ENCODE peak calls at places on chromosome 21, in seven cellular contexts. K is keratinocyte, B is RWPE2, X is BE2C, I is OCI-LY7, O is esophagus squamous epithelium, A is ovary. T is an unnamed sample. For H3K4me1, the result is how much of the 10 kb centered on the place peaks cover.

GRCh38 chr21:25560151-25560783 is 47.0 kb downstream of the MRPL39 start:
- DNase-seq in I (no peak), K (no peak), O (no peak), B (no peak), A (no peak), X (no peak), T (no peak)

GRCh38 chr21:23016617-23017016 is 2018.4 kb downstream of the NCAM2 start:
- DNase-seq in B (no peak), O (no peak), K (no peak), X (peak), I (no peak), A (no peak), T (peak)

GRCh38 chr21:34550400-34550799 is 38.4 kb upstream of the KCNE1 start:
- DNase-seq in A (no peak), B (no peak), I (no peak), X (no peak), O (no peak), K (no peak), T (no peak)

GRCh38 chr21:40753756-40754155 is 93.2 kb downstream of the DSCAM start:
- DNase-seq in A (no peak), B (no peak), I (no peak), X (no peak), K (no peak), O (no peak), T (no peak)

GRCh38 chr21:30189763-30190162 is 23.2 kb upstream of the CLDN17 start:
- DNase-seq in O (no peak), B (no peak), X (no peak), I (no peak), K (no peak), A (no peak), T (no peak)

GRCh38 chr21:10521091-10521598 is at the start of gene TPTE:
- DNase-seq in B (no peak), A (no peak), O (no peak), K (no peak), X (peak), I (no peak), T (no peak)

GRCh38 chr21:20004353-20004752 is 993.9 kb upstream of the NCAM2 start:
- DNase-seq in A (no peak), O (no peak), K (no peak), I (no peak), B (no peak), X (no peak), T (no peak)

GRCh38 chr21:34202553-34203332 is 129.4 kb downstream of the MRPS6 start:
- DNase-seq in K (no peak), X (peak), A (no peak), O (no peak), B (no peak), I (no peak), T (no peak)

GRCh38 chr21:42332557-42332956 is 17.3 kb upstream of the TFF3 start:
- DNase-seq in I (no peak), X (no peak), A (no peak), B (no peak), K (no peak), O (no peak), T (no peak)

GRCh38 chr21:42056996-42057689 is 14.0 kb upstream of the UMODL1 start:
- DNase-seq in A (no peak), I (no peak), B (no peak), O (no peak), K (no peak), X (no peak), T (peak)

GRCh38 chr21:32844653-32845443 is 73.3 kb upstream of the PAXBP1 start:
- DNase-seq in X (no peak), A (no peak), K (no peak), I (no peak), O (no peak), B (no peak), T (no peak)

GRCh38 chr21:42799516-42799915 is 79.8 kb downstream of the WDR4 start:
- DNase-seq in I (no peak), K (peak), A (no peak), B (no peak), X (no peak), O (no peak), T (no peak)

GRCh38 chr21:28823464-28823863 is 169.2 kb downstream of the LTN1 start:
- DNase-seq in I (no peak), K (no peak), B (no peak), A (no peak), X (no peak), O (no peak), T (no peak)
- H3K4me1 ChIP-seq in I (under half), K (under half), B (under half), A (under half), X (under half), O (under half), T (under half)

GRCh38 chr21:36708512-36709029 is 9.7 kb downstream of the SIM2 start:
- DNase-seq in B (no peak), X (no peak), I (no peak), A (no peak), O (no peak), K (no peak), T (no peak)

GRCh38 chr21:36707763-36708511 is 9.0 kb downstream of the SIM2 start:
- DNase-seq in B (no peak), K (no peak), I (no peak), A (no peak), O (no peak), X (no peak), T (no peak)

GRCh38 chr21:36709868-36710728 is 11.2 kb downstream of the SIM2 start:
- DNase-seq in K (no peak), B (peak), A (no peak), X (no peak), I (no peak), O (no peak), T (no peak)

GRCh38 chr21:36710729-36711048 is 11.8 kb downstream of the SIM2 start:
- DNase-seq in I (peak), O (no peak), B (peak), A (no peak), X (no peak), K (no peak), T (no peak)

GRCh38 chr21:36709030-36709867 is 10.3 kb downstream of the SIM2 start:
- DNase-seq in K (no peak), I (no peak), B (peak), O (no peak), A (no peak), X (no peak), T (no peak)
- H3K4me3 ChIP-seq in K (no peak), I (no peak), B (peak), O (peak), A (no peak), X (no peak), T (no peak)

GRCh38 chr21:16568661-16569060 is 838.9 kb downstream of the USP25 start:
- DNase-seq in K (no peak), X (no peak), I (no peak), B (no peak), A (no peak), O (no peak), T (peak)

GRCh38 chr21:16563795-16564194 is 834.0 kb downstream of the USP25 start:
- DNase-seq in A (no peak), B (no peak), O (no peak), K (no peak), I (no peak), X (no peak), T (peak)

DNA sequence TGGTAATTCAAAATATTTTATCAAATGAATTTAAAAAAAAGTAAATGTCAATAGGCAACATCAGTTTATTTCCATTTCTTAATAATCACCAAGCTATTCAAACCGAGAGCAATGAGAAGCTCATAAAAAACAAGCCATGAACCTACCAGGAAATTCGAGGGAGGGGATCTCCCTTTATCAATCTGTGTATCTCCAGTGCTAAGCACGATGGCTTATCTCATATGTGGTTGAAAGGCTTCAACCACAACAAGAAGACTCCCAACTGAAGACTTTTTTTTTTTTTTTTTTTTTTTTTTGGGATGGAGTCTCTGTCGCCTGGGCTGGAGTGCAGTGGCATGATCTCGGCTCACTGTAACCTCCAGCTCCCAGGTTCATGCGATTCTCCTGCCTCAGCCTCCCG is 833.3 kb downstream of the USP25 start:
- DNase-seq in I (no peak), A (no peak), O (no peak), X (no peak), B (no peak), K (no peak), T (no peak)
- H3K4me1 ChIP-seq in I (under half), A (under half), O (under half), X (under half), B (under half), K (under half), T (under half)

DNA sequence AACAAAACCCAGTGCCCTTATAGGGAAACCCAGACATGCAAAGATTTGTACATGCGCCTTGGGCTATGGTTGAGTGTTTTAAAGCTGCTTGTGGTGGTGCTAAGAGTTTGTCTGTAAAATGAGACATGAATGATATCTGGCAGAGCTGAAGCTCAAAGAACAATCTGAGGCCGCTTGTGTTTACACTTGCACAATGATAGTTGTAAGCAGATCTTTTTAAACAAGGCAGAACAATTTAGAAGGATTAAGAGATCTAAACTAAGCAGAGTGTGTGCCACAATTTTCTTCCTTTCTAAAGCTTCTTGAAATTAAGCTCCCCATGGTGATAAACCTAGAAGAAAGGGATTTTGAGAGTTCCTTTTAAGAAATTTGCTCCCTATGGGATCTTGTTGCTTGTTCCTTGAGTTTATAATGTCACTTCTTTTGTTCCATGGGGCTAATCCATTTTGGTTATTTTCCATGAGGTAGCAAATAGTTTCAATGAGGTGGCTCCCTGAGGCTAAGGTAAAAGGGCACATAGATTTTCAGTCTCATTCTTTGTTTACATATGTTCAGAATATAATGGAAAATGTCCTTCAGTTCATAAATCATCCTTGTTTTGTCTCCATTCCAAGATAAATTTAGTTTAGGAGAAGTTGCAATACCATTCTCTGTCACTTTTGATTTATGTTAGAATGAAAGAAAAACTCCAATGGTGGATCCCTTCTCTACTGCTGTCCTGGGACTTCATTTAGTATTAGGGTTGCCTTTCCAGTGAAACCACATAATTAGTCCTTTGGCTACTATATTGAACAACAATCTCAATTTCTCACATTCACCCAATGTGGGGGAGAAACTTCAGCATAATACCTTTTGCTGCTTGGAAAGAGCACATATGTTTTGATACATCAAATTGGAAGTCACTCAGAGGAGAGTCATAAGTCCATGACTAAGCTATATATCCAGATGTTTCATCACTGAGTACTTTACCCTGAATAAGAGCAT is 80.7 kb upstream of the ADAMTS5 start:
- DNase-seq in O (no peak), X (no peak), K (no peak), A (no peak), I (no peak), B (no peak), T (no peak)
- H3K4me3 ChIP-seq in O (no peak), X (no peak), K (no peak), A (no peak), I (no peak), B (no peak), T (no peak)

DNA sequence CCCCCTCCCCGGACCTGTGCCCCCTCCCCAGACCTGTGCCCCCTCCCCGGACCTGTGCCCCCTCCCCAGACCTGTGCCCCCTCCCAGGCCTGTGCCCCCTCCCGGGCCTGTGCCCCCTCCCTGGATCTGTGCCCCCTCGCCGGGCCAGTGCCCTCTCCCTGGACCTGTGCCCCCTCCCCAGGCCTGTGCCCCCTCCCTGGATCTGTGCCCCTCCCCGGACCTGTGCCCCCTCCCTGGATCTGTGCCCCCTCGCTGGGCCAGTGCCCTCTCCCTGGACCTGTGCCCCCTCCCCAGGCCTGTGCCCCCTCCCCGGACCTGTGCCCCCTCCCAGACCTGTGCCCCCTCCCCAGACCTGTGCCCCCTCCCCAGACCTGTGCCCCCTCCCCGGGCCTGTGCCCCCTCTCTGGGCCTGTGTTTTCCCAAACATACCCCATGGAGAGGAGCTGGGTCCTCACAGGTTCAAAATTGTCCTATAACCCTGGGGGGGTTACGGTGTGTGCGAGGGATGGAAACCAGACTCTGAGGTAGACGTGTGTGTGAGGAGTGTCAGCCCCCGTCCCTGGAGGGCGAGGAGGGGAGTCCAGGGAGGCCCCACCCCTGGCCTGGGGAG is 47.6 kb upstream of the POFUT2 start:
- DNase-seq in X (no peak), O (no peak), I (no peak), A (peak), B (peak), K (no peak), T (no peak)
- H3K4me1 ChIP-seq in X (under half), O (under half), I (under half), A (under half), B (under half), K (under half), T (under half)

DNA sequence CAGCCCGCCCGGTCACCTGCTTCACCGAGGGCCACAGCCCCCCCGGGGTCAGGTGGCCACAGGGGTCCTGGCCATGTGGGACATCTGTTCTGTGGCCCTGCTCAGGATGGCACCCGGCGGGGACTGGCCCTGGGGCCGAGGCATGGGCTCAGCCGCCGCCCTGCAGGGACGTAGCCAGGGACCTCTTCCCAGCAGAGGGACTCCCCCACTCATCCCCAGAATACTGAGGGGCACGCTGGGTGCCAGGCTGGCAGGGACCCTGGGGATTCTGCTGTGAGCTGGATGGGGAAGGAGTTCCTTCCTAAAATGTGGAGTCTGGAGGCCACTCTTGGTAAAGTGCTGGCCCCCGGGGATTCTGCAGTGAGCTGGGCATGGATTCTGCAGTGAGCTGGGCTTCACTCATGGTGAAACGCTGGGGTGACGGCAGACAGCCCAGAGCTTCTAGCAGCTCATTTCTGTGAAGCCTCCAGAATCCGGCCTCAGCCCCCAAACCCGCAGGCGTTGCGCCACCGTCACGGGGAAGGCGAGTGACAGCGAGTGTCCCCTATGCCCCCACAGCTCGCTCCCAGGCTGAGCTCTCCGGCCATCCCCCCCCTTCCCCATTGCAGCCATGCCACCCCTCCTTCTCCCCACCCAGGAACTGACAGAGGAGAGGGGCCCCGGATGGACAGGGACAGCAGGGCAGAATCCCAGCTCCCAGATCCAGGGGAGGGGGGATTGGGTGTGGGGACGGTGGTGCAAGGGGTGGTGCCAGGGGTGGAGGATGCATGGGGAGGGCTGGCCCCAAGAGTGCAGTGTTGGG is 1.4 kb downstream of the ITGB2 start:
- DNase-seq in I (no peak), O (no peak), K (no peak), B (no peak), A (peak), X (no peak), T (no peak)
- H3K4me3 ChIP-seq in I (no peak), O (peak), K (no peak), B (no peak), A (no peak), X (no peak), T (no peak)

GRCh38 chr21:31727181-31727580 is 4.7 kb downstream of the SCAF4 start:
- DNase-seq in B (no peak), O (no peak), X (no peak), K (no peak), A (no peak), I (no peak), T (no peak)
- H3K4me1 ChIP-seq in B (under half), O (half or more), X (under half), K (under half), A (under half), I (under half), T (under half)

GRCh38 chr21:39330001-39330400 is 16.6 kb upstream of the BRWD1 start:
- DNase-seq in I (no peak), A (no peak), O (no peak), K (no peak), B (no peak), X (no peak), T (no peak)
- H3K4me3 ChIP-seq in I (no peak), A (no peak), O (no peak), K (no peak), B (no peak), X (no peak), T (no peak)

GRCh38 chr21:45452696-45453307 is 47.8 kb downstream of the COL18A1 start:
- DNase-seq in A (no peak), X (no peak), K (no peak), O (no peak), I (no peak), B (no peak), T (no peak)
- H3K4me1 ChIP-seq in A (under half), X (under half), K (under half), O (half or more), I (under half), B (under half), T (under half)

GRCh38 chr21:26833460-26833939 is 11.7 kb downstream of the ADAMTS1 start:
- DNase-seq in B (no peak), A (peak), I (no peak), X (no peak), K (no peak), O (no peak), T (no peak)
- H3K4me3 ChIP-seq in B (no peak), A (no peak), I (no peak), X (no peak), K (no peak), O (no peak), T (no peak)